ENCODE peak calls at places on chromosomes 6 and 20, in six cellular contexts. D, Y, N, K, M and R are unnamed samples.
A peak's percentile ranks its signal among the peaks of the same experiment; 100 is the strongest.

GRCh38 chr20:34096699-34097420 is 15.2 kb downstream of the EIF2S2 start:
- DNase-seq in M (no peak), Y (no peak), K (no peak), D (no peak), N (no peak), R (no peak)

GRCh38 chr6:100464162-100464851 is 414 bp downstream of the SIM1 start:
- DNase-seq in D (no peak), K (no peak), M (no peak), N (no peak), Y (peak; percentile 48), R (no peak)

GRCh38 chr6:50380409-50381105 is 330.8 kb upstream of the DEFB112 start:
- DNase-seq in K (no peak), Y (no peak), D (no peak), N (no peak), M (no peak), R (no peak)

GRCh38 chr6:5752282-5752681 is 254.4 kb downstream of the NRN1 start:
- DNase-seq in K (no peak), Y (peak; percentile 54), N (no peak), D (peak; percentile 53), M (no peak), R (no peak)

GRCh38 chr6:109314313-109314712 is 68.0 kb downstream of the CD164 start:
- DNase-seq in K (no peak), D (no peak), M (no peak), Y (no peak), N (no peak), R (no peak)

GRCh38 chr6:46734867-46735719 is at the start of gene PLA2G7:
- DNase-seq in M (peak; percentile 20), K (no peak), N (no peak), D (no peak), Y (peak; percentile 32), R (no peak)

GRCh38 chr6:127266892-127267741 is 453 bp downstream of the RNF146 start:
- DNase-seq in D (peak; percentile 54), K (peak; percentile 20), Y (peak; percentile 70), M (peak; percentile 31), N (peak; percentile 42), R (peak; percentile 57)

GRCh38 chr20:53738039-53738944 is 144.7 kb upstream of the ZNF217 start:
- DNase-seq in K (no peak), M (peak; percentile 67), N (no peak), D (no peak), Y (peak; percentile 93), R (no peak)

GRCh38 chr6:36353411-36353915 is 16.8 kb upstream of the BNIP5 start:
- DNase-seq in K (no peak), Y (peak; percentile 92), N (no peak), D (no peak), M (no peak), R (no peak)

GRCh38 chr20:11090751-11091150 is 417.0 kb upstream of the JAG1 start:
- DNase-seq in Y (no peak), K (no peak), N (no peak), M (no peak), D (no peak), R (no peak)

GRCh38 chr20:10611357-10611756 is 62.4 kb downstream of the JAG1 start:
- DNase-seq in K (no peak), Y (peak; percentile 28), M (no peak), N (no peak), D (peak; percentile 72), R (no peak)

GRCh38 chr6:129661478-129662405 is 48.2 kb downstream of the ARHGAP18 start:
- DNase-seq in Y (no peak), D (no peak), M (no peak), K (no peak), N (no peak), R (no peak)

GRCh38 chr6:39056191-39056590 is 7.6 kb downstream of the GLP1R start:
- DNase-seq in D (no peak), Y (no peak), K (no peak), N (no peak), M (no peak), R (no peak)

GRCh38 chr6:29705389-29706231 is 17.6 kb upstream of the HLA-F start:
- DNase-seq in N (no peak), Y (peak; percentile 40), K (no peak), D (peak; percentile 38), M (peak; percentile 39), R (no peak)

GRCh38 chr6:106807946-106808611 is 166.4 kb downstream of the CD24 start:
- DNase-seq in Y (no peak), D (no peak), M (no peak), N (no peak), K (no peak), R (no peak)

GRCh38 chr20:11274137-11274536 is 600.3 kb upstream of the JAG1 start:
- DNase-seq in D (peak; percentile 52), Y (peak; percentile 79), N (no peak), M (peak; percentile 90), K (no peak), R (peak; percentile 29)

GRCh38 chr6:74573613-74574012 is 632.2 kb downstream of the COL12A1 start:
- DNase-seq in M (no peak), K (no peak), Y (no peak), N (no peak), D (no peak), R (no peak)

GRCh38 chr6:159682265-159682664 is 10.8 kb downstream of the SOD2 start:
- DNase-seq in Y (no peak), D (peak; percentile 48), M (no peak), K (no peak), N (no peak), R (no peak)

GRCh38 chr6:41306187-41306854 is 19.8 kb upstream of the TREM1 start:
- DNase-seq in K (no peak), M (peak; percentile 28), N (peak; percentile 18), Y (peak; percentile 55), D (no peak), R (peak; percentile 6)

GRCh38 chr6:143549630-143550268 is 38.2 kb upstream of the FUCA2 start:
- DNase-seq in M (no peak), N (no peak), K (no peak), Y (peak; percentile 33), D (no peak), R (no peak)

GRCh38 chr20:62860391-62860923 is 1.2 kb downstream of the TCFL5 start:
- DNase-seq in K (no peak), D (no peak), N (no peak), Y (peak; percentile 27), M (no peak), R (no peak)

GRCh38 chr20:53914861-53915458 is 155.4 kb downstream of the BCAS1 start:
- DNase-seq in K (no peak), N (no peak), Y (no peak), M (no peak), D (no peak), R (no peak)

GRCh38 chr6:141956046-141956761 is 176.5 kb upstream of the GJE1 start:
- DNase-seq in D (no peak), Y (peak; percentile 65), N (no peak), M (no peak), K (no peak), R (no peak)

GRCh38 chr6:154656660-154657059 is 76.6 kb upstream of the SCAF8 start:
- DNase-seq in N (no peak), K (no peak), Y (no peak), M (no peak), D (no peak), R (no peak)

GRCh38 chr20:46568570-46569129 is 18.2 kb upstream of the OCSTAMP start:
- DNase-seq in D (peak; percentile 7), K (no peak), M (no peak), N (no peak), Y (peak; percentile 32), R (no peak)